ENCODE peak calls at places on chromosomes 12 and 14, in five cellular contexts. One of them, this sample, is unnamed.

GRCh38 chr12:26379777-26380467 is 184.5 kb downstream of the SSPN start:
- DNase-seq in LoVo: no peak
- DNase-seq in amygdala: no peak
- DNase-seq in NCI-H1105 treated with DMSO at 0.1 percent for 48 hours: no peak
- DNase-seq in stimulated activated CD8-positive, alpha-beta memory T cell treated with anti-CD3 and anti-CD28 coated beads, Interleukin-12 subunit alpha, Interleukin-12 subunit beta, amount 100 ng/mL, for 1 hour: no peak
- DNase-seq in this sample: no peak

GRCh38 chr14:52918486-52918885 is 32.4 kb downstream of the FERMT2 start:
- DNase-seq in LoVo: no peak
- DNase-seq in amygdala: no peak
- DNase-seq in NCI-H1105 treated with DMSO at 0.1 percent for 48 hours: no peak
- DNase-seq in stimulated activated CD8-positive, alpha-beta memory T cell treated with anti-CD3 and anti-CD28 coated beads, Interleukin-12 subunit alpha, Interleukin-12 subunit beta, amount 100 ng/mL, for 1 hour: peak
- DNase-seq in this sample: peak

GRCh38 chr12:89098390-89099102 is 253.8 kb downstream of the DUSP6 start:
- DNase-seq in LoVo: no peak
- DNase-seq in amygdala: no peak
- DNase-seq in NCI-H1105 treated with DMSO at 0.1 percent for 48 hours: peak
- DNase-seq in stimulated activated CD8-positive, alpha-beta memory T cell treated with anti-CD3 and anti-CD28 coated beads, Interleukin-12 subunit alpha, Interleukin-12 subunit beta, amount 100 ng/mL, for 1 hour: no peak
- DNase-seq in this sample: no peak

GRCh38 chr14:70809238-70810214 is at the start of gene MAP3K9:
- DNase-seq in LoVo: peak
- DNase-seq in amygdala: peak
- DNase-seq in NCI-H1105 treated with DMSO at 0.1 percent for 48 hours: peak
- DNase-seq in stimulated activated CD8-positive, alpha-beta memory T cell treated with anti-CD3 and anti-CD28 coated beads, Interleukin-12 subunit alpha, Interleukin-12 subunit beta, amount 100 ng/mL, for 1 hour: peak
- DNase-seq in this sample: peak

GRCh38 chr12:131112016-131112415 is 158.3 kb downstream of the ADGRD1 start:
- DNase-seq in LoVo: no peak
- DNase-seq in amygdala: no peak
- DNase-seq in NCI-H1105 treated with DMSO at 0.1 percent for 48 hours: no peak
- DNase-seq in stimulated activated CD8-positive, alpha-beta memory T cell treated with anti-CD3 and anti-CD28 coated beads, Interleukin-12 subunit alpha, Interleukin-12 subunit beta, amount 100 ng/mL, for 1 hour: no peak
- DNase-seq in this sample: no peak

GRCh38 chr14:93702946-93703345 is 85.3 kb downstream of the PRIMA1 start:
- DNase-seq in LoVo: no peak
- DNase-seq in amygdala: no peak
- DNase-seq in NCI-H1105 treated with DMSO at 0.1 percent for 48 hours: no peak
- DNase-seq in stimulated activated CD8-positive, alpha-beta memory T cell treated with anti-CD3 and anti-CD28 coated beads, Interleukin-12 subunit alpha, Interleukin-12 subunit beta, amount 100 ng/mL, for 1 hour: no peak
- DNase-seq in this sample: no peak

GRCh38 chr14:34038358-34039057 is 87.6 kb upstream of the EGLN3 start:
- DNase-seq in LoVo: no peak
- DNase-seq in amygdala: no peak
- DNase-seq in NCI-H1105 treated with DMSO at 0.1 percent for 48 hours: no peak
- DNase-seq in stimulated activated CD8-positive, alpha-beta memory T cell treated with anti-CD3 and anti-CD28 coated beads, Interleukin-12 subunit alpha, Interleukin-12 subunit beta, amount 100 ng/mL, for 1 hour: no peak
- DNase-seq in this sample: no peak

GRCh38 chr12:47698055-47698454 is 7.8 kb downstream of the RPAP3 start:
- DNase-seq in LoVo: no peak
- DNase-seq in amygdala: no peak
- DNase-seq in NCI-H1105 treated with DMSO at 0.1 percent for 48 hours: no peak
- DNase-seq in stimulated activated CD8-positive, alpha-beta memory T cell treated with anti-CD3 and anti-CD28 coated beads, Interleukin-12 subunit alpha, Interleukin-12 subunit beta, amount 100 ng/mL, for 1 hour: no peak
- DNase-seq in this sample: no peak

GRCh38 chr14:57057803-57058202 is 210.9 kb downstream of the EXOC5 start:
- DNase-seq in LoVo: no peak
- DNase-seq in amygdala: no peak
- DNase-seq in NCI-H1105 treated with DMSO at 0.1 percent for 48 hours: peak
- DNase-seq in stimulated activated CD8-positive, alpha-beta memory T cell treated with anti-CD3 and anti-CD28 coated beads, Interleukin-12 subunit alpha, Interleukin-12 subunit beta, amount 100 ng/mL, for 1 hour: no peak
- DNase-seq in this sample: no peak

GRCh38 chr12:104866286-104866685 is 91.8 kb downstream of the SLC41A2 start:
- DNase-seq in LoVo: no peak
- DNase-seq in amygdala: no peak
- DNase-seq in NCI-H1105 treated with DMSO at 0.1 percent for 48 hours: no peak
- DNase-seq in stimulated activated CD8-positive, alpha-beta memory T cell treated with anti-CD3 and anti-CD28 coated beads, Interleukin-12 subunit alpha, Interleukin-12 subunit beta, amount 100 ng/mL, for 1 hour: no peak
- DNase-seq in this sample: no peak

GRCh38 chr14:104774453-104775072 is 21.0 kb downstream of the AKT1 start:
- DNase-seq in LoVo: no peak
- DNase-seq in amygdala: no peak
- DNase-seq in NCI-H1105 treated with DMSO at 0.1 percent for 48 hours: no peak
- DNase-seq in stimulated activated CD8-positive, alpha-beta memory T cell treated with anti-CD3 and anti-CD28 coated beads, Interleukin-12 subunit alpha, Interleukin-12 subunit beta, amount 100 ng/mL, for 1 hour: no peak
- DNase-seq in this sample: no peak

GRCh38 chr14:72892103-72892878 is 1.6 kb downstream of the DPF3 start:
- DNase-seq in LoVo: no peak
- DNase-seq in amygdala: peak
- DNase-seq in NCI-H1105 treated with DMSO at 0.1 percent for 48 hours: peak
- DNase-seq in stimulated activated CD8-positive, alpha-beta memory T cell treated with anti-CD3 and anti-CD28 coated beads, Interleukin-12 subunit alpha, Interleukin-12 subunit beta, amount 100 ng/mL, for 1 hour: no peak
- DNase-seq in this sample: no peak

GRCh38 chr12:52210186-52210924 is 18.5 kb upstream of the KRT80 start:
- DNase-seq in LoVo: no peak
- DNase-seq in amygdala: no peak
- DNase-seq in NCI-H1105 treated with DMSO at 0.1 percent for 48 hours: no peak
- DNase-seq in stimulated activated CD8-positive, alpha-beta memory T cell treated with anti-CD3 and anti-CD28 coated beads, Interleukin-12 subunit alpha, Interleukin-12 subunit beta, amount 100 ng/mL, for 1 hour: no peak
- DNase-seq in this sample: no peak

GRCh38 chr12:52865090-52865944 is 16.5 kb upstream of the KRT78 start:
- DNase-seq in LoVo: peak
- DNase-seq in amygdala: peak
- DNase-seq in NCI-H1105 treated with DMSO at 0.1 percent for 48 hours: peak
- DNase-seq in stimulated activated CD8-positive, alpha-beta memory T cell treated with anti-CD3 and anti-CD28 coated beads, Interleukin-12 subunit alpha, Interleukin-12 subunit beta, amount 100 ng/mL, for 1 hour: no peak
- DNase-seq in this sample: no peak

GRCh38 chr14:57987596-57988300 is 121.9 kb upstream of the SLC35F4 start:
- DNase-seq in LoVo: no peak
- DNase-seq in amygdala: no peak
- DNase-seq in NCI-H1105 treated with DMSO at 0.1 percent for 48 hours: no peak
- DNase-seq in stimulated activated CD8-positive, alpha-beta memory T cell treated with anti-CD3 and anti-CD28 coated beads, Interleukin-12 subunit alpha, Interleukin-12 subunit beta, amount 100 ng/mL, for 1 hour: no peak
- DNase-seq in this sample: no peak

GRCh38 chr12:125340791-125341190 is 275.6 kb downstream of the AACS start:
- DNase-seq in LoVo: no peak
- DNase-seq in amygdala: peak
- DNase-seq in NCI-H1105 treated with DMSO at 0.1 percent for 48 hours: no peak
- DNase-seq in stimulated activated CD8-positive, alpha-beta memory T cell treated with anti-CD3 and anti-CD28 coated beads, Interleukin-12 subunit alpha, Interleukin-12 subunit beta, amount 100 ng/mL, for 1 hour: no peak
- DNase-seq in this sample: peak

GRCh38 chr14:85534435-85534834 is 4.5 kb downstream of the FLRT2 start:
- DNase-seq in LoVo: no peak
- DNase-seq in amygdala: peak
- DNase-seq in NCI-H1105 treated with DMSO at 0.1 percent for 48 hours: no peak
- DNase-seq in stimulated activated CD8-positive, alpha-beta memory T cell treated with anti-CD3 and anti-CD28 coated beads, Interleukin-12 subunit alpha, Interleukin-12 subunit beta, amount 100 ng/mL, for 1 hour: no peak
- DNase-seq in this sample: no peak

GRCh38 chr12:119052001-119052400 is 70.7 kb downstream of the SRRM4 start:
- DNase-seq in LoVo: no peak
- DNase-seq in amygdala: no peak
- DNase-seq in NCI-H1105 treated with DMSO at 0.1 percent for 48 hours: no peak
- DNase-seq in stimulated activated CD8-positive, alpha-beta memory T cell treated with anti-CD3 and anti-CD28 coated beads, Interleukin-12 subunit alpha, Interleukin-12 subunit beta, amount 100 ng/mL, for 1 hour: no peak
- DNase-seq in this sample: no peak

GRCh38 chr14:51846631-51847488 is 13.6 kb upstream of the GNG2 start:
- DNase-seq in LoVo: no peak
- DNase-seq in amygdala: peak
- DNase-seq in NCI-H1105 treated with DMSO at 0.1 percent for 48 hours: peak
- DNase-seq in stimulated activated CD8-positive, alpha-beta memory T cell treated with anti-CD3 and anti-CD28 coated beads, Interleukin-12 subunit alpha, Interleukin-12 subunit beta, amount 100 ng/mL, for 1 hour: peak
- DNase-seq in this sample: peak

GRCh38 chr14:21454843-21455550 is 926 bp downstream of the CHD8 start:
- DNase-seq in LoVo: no peak
- DNase-seq in amygdala: no peak
- DNase-seq in NCI-H1105 treated with DMSO at 0.1 percent for 48 hours: no peak
- DNase-seq in stimulated activated CD8-positive, alpha-beta memory T cell treated with anti-CD3 and anti-CD28 coated beads, Interleukin-12 subunit alpha, Interleukin-12 subunit beta, amount 100 ng/mL, for 1 hour: no peak
- DNase-seq in this sample: no peak

GRCh38 chr12:6962285-6963015 is 8.0 kb downstream of the PHB2 start:
- DNase-seq in LoVo: peak
- DNase-seq in amygdala: no peak
- DNase-seq in NCI-H1105 treated with DMSO at 0.1 percent for 48 hours: peak
- DNase-seq in stimulated activated CD8-positive, alpha-beta memory T cell treated with anti-CD3 and anti-CD28 coated beads, Interleukin-12 subunit alpha, Interleukin-12 subunit beta, amount 100 ng/mL, for 1 hour: no peak
- DNase-seq in this sample: no peak

GRCh38 chr12:1848741-1849140 is 28.4 kb downstream of the LRTM2 start:
- DNase-seq in LoVo: no peak
- DNase-seq in amygdala: no peak
- DNase-seq in NCI-H1105 treated with DMSO at 0.1 percent for 48 hours: no peak
- DNase-seq in stimulated activated CD8-positive, alpha-beta memory T cell treated with anti-CD3 and anti-CD28 coated beads, Interleukin-12 subunit alpha, Interleukin-12 subunit beta, amount 100 ng/mL, for 1 hour: no peak
- DNase-seq in this sample: no peak

GRCh38 chr12:122422769-122423257 is 344 bp upstream of the CLIP1 start:
- DNase-seq in LoVo: no peak
- DNase-seq in amygdala: peak
- DNase-seq in NCI-H1105 treated with DMSO at 0.1 percent for 48 hours: peak
- DNase-seq in stimulated activated CD8-positive, alpha-beta memory T cell treated with anti-CD3 and anti-CD28 coated beads, Interleukin-12 subunit alpha, Interleukin-12 subunit beta, amount 100 ng/mL, for 1 hour: no peak
- DNase-seq in this sample: no peak

GRCh38 chr12:14853966-14854365 is 10.6 kb upstream of the ART4 start:
- DNase-seq in LoVo: no peak
- DNase-seq in amygdala: no peak
- DNase-seq in NCI-H1105 treated with DMSO at 0.1 percent for 48 hours: no peak
- DNase-seq in stimulated activated CD8-positive, alpha-beta memory T cell treated with anti-CD3 and anti-CD28 coated beads, Interleukin-12 subunit alpha, Interleukin-12 subunit beta, amount 100 ng/mL, for 1 hour: no peak
- DNase-seq in this sample: no peak

This sample was measured in putamen.